ENCODE peak calls at places on chromosome 22, in six cellular contexts. Y, N, D, V, H and Z are unnamed samples.

GRCh38 chr22:44093791-44094190 is 69.7 kb downstream of the PARVB start:
- DNase-seq in Y (no peak), N (no peak), D (no peak), V (no peak), H (no peak), Z (no peak)

GRCh38 chr22:49823289-49824045 is 4.2 kb downstream of the BRD1 start:
- DNase-seq in Y (no peak), N (no peak), D (no peak), V (no peak), H (no peak), Z (no peak)

GRCh38 chr22:36326178-36327161 is 61.3 kb downstream of the MYH9 start:
- DNase-seq in Y (no peak), N (no peak), D (no peak), V (no peak), H (no peak), Z (no peak)

GRCh38 chr22:42330953-42331525 is 60.6 kb upstream of the TCF20 start:
- DNase-seq in Y (no peak), N (peak), D (peak), V (no peak), H (no peak), Z (no peak)

GRCh38 chr22:40606306-40606705 is 30.2 kb downstream of the MRTFA start:
- DNase-seq in Y (no peak), N (no peak), D (no peak), V (no peak), H (no peak), Z (no peak)

GRCh38 chr22:40477683-40478348 is 107.4 kb downstream of the SGSM3 start:
- DNase-seq in Y (no peak), N (no peak), D (no peak), V (no peak), H (no peak), Z (no peak)

GRCh38 chr22:31289335-31289734 is 3.0 kb downstream of the PIK3IP1 start:
- DNase-seq in Y (no peak), N (peak), D (no peak), V (no peak), H (no peak), Z (no peak)

GRCh38 chr22:27416553-27417427 is 384.8 kb downstream of the MN1 start:
- DNase-seq in Y (peak), N (no peak), D (peak), V (no peak), H (peak), Z (peak)

GRCh38 chr22:49965291-49966040 is 4.9 kb downstream of the PIM3 start:
- DNase-seq in Y (no peak), N (no peak), D (peak), V (no peak), H (no peak), Z (peak)

GRCh38 chr22:32448980-32449379 is 15.3 kb downstream of the BPIFC start:
- DNase-seq in Y (peak), N (no peak), D (no peak), V (no peak), H (no peak), Z (no peak)

GRCh38 chr22:40875111-40875510 is 13.2 kb upstream of the DNAJB7 start:
- DNase-seq in Y (no peak), N (no peak), D (no peak), V (no peak), H (no peak), Z (no peak)

GRCh38 chr22:30636226-30637077 is 871 bp downstream of the SLC35E4 start:
- DNase-seq in Y (peak), N (peak), D (peak), V (no peak), H (peak), Z (no peak)

GRCh38 chr22:49765951-49766350 is 61.7 kb downstream of the BRD1 start:
- DNase-seq in Y (no peak), N (no peak), D (no peak), V (no peak), H (no peak), Z (no peak)

GRCh38 chr22:35299217-35299716 is 427 bp upstream of the TOM1 start:
- DNase-seq in Y (no peak), N (peak), D (no peak), V (no peak), H (no peak), Z (peak)

GRCh38 chr22:35966314-35967045 is 62.1 kb downstream of the RBFOX2 start:
- DNase-seq in Y (peak), N (no peak), D (no peak), V (no peak), H (no peak), Z (no peak)

GRCh38 chr22:31122532-31123291 is at the start of gene INPP5J:
- DNase-seq in Y (peak), N (no peak), D (peak), V (peak), H (peak), Z (peak)

GRCh38 chr22:39932918-39933649 is 27.1 kb upstream of the TMA7B start:
- DNase-seq in Y (peak), N (peak), D (peak), V (peak), H (peak), Z (peak)

GRCh38 chr22:23553922-23554870 is 25.9 kb downstream of the IGLL1 start:
- DNase-seq in Y (no peak), N (no peak), D (no peak), V (no peak), H (no peak), Z (no peak)

GRCh38 chr22:35601743-35602633 is 15.1 kb downstream of the MB start:
- DNase-seq in Y (peak), N (no peak), D (no peak), V (no peak), H (no peak), Z (peak)

GRCh38 chr22:27245056-27245455 is 556.5 kb downstream of the MN1 start:
- DNase-seq in Y (no peak), N (no peak), D (no peak), V (no peak), H (no peak), Z (no peak)

GRCh38 chr22:36797988-36798670 is 18.7 kb downstream of the PVALB start:
- DNase-seq in Y (no peak), N (no peak), D (peak), V (no peak), H (peak), Z (no peak)

GRCh38 chr22:23044570-23044969 is 25.7 kb upstream of the GNAZ start:
- DNase-seq in Y (no peak), N (no peak), D (no peak), V (no peak), H (no peak), Z (no peak)

GRCh38 chr22:43529954-43530863 is 118.4 kb downstream of the MPPED1 start:
- DNase-seq in Y (peak), N (no peak), D (no peak), V (no peak), H (no peak), Z (no peak)

GRCh38 chr22:39446239-39446721 is 10.5 kb upstream of the MGAT3 start:
- DNase-seq in Y (no peak), N (peak), D (peak), V (no peak), H (peak), Z (peak)

GRCh38 chr22:49880281-49880680 is 26.6 kb downstream of the ZBED4 start:
- DNase-seq in Y (no peak), N (no peak), D (no peak), V (no peak), H (peak), Z (no peak)

GRCh38 chr22:34847072-34847471 is 218.9 kb upstream of the ISX start:
- DNase-seq in Y (no peak), N (no peak), D (no peak), V (no peak), H (no peak), Z (no peak)

GRCh38 chr22:47125603-47126002 is 363.2 kb downstream of the TBC1D22A start:
- DNase-seq in Y (no peak), N (peak), D (no peak), V (peak), H (peak), Z (no peak)

GRCh38 chr22:37263966-37264887 is 18.1 kb upstream of the CYTH4 start:
- DNase-seq in Y (no peak), N (no peak), D (no peak), V (no peak), H (no peak), Z (no peak)

GRCh38 chr22:42188808-42189447 is 58.3 kb upstream of the CYP2D6 start:
- DNase-seq in Y (peak), N (no peak), D (no peak), V (peak), H (no peak), Z (peak)

GRCh38 chr22:27776410-27776958 is 25.1 kb downstream of the MN1 start:
- DNase-seq in Y (no peak), N (no peak), D (peak), V (no peak), H (peak), Z (no peak)

GRCh38 chr22:35950262-35950661 is 78.4 kb downstream of the RBFOX2 start:
- DNase-seq in Y (no peak), N (no peak), D (peak), V (no peak), H (peak), Z (no peak)

GRCh38 chr22:20811971-20812660 is 38.2 kb downstream of the SERPIND1 start:
- DNase-seq in Y (no peak), N (no peak), D (no peak), V (no peak), H (no peak), Z (no peak)

GRCh38 chr22:48717883-48718817 is 1109.5 kb downstream of the BRD1 start:
- DNase-seq in Y (no peak), N (no peak), D (no peak), V (no peak), H (no peak), Z (no peak)
- TF ChIP-seq EZH2phosphoT487 in Y (no peak), N (no peak), D (no peak), V (no peak), H (no peak), Z (no peak)

DNA sequence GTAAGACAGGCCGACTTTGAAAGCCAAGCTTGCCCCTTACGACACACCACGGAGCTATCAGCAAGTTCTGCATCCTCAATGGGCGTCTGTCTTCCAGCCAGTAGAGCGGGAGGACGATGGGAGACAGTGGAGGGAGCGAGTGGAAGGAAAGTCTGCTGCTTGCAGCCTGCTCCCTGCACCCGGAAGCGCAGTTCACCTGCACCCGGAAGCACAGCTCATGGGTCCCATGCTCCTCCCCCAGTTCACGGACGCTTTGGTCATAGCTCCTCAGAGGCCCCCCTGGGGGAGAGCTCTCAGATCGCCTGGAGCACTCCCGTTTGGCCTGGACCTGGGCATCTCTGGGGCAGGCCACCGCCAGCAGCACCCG is 51.3 kb downstream of the FBLN1 start:
- DNase-seq in Y (no peak), N (peak), D (no peak), V (no peak), H (no peak), Z (no peak)
- TF ChIP-seq CTCF in Y (peak), N (peak), D (no peak), V (no peak), H (peak), Z (no peak)

DNA sequence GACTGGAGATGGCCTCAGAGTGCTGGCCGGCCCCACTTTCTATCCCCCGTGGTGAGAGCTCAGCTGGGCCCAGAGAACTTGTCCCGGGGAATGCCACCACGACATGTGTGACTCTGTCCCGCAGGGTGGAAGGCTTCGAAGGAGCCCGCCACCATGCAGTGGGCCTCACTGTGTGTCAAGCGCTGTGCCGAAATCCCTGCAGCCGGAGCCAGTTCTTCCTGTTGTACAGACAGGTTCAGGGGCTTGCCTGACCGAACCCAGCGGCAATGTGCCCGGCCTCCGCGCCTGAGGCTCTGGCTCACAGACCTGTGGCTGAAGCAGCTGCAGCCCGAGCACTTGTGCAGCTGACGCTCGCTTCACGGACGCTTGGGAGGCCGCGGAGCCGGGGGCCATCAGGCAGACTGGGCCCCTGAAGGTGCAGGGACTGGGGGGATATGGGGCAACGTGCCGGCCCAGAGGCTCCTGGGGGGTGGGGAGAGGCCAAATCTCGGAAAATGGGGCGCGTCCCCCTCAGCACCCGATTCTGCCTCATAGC is 650 bp downstream of the PPM1F start:
- DNase-seq in Y (peak), N (peak), D (peak), V (no peak), H (peak), Z (peak)
- H3K4me3 ChIP-seq in Y (peak), N (peak), D (peak), V (peak), H (peak), Z (peak)

DNA sequence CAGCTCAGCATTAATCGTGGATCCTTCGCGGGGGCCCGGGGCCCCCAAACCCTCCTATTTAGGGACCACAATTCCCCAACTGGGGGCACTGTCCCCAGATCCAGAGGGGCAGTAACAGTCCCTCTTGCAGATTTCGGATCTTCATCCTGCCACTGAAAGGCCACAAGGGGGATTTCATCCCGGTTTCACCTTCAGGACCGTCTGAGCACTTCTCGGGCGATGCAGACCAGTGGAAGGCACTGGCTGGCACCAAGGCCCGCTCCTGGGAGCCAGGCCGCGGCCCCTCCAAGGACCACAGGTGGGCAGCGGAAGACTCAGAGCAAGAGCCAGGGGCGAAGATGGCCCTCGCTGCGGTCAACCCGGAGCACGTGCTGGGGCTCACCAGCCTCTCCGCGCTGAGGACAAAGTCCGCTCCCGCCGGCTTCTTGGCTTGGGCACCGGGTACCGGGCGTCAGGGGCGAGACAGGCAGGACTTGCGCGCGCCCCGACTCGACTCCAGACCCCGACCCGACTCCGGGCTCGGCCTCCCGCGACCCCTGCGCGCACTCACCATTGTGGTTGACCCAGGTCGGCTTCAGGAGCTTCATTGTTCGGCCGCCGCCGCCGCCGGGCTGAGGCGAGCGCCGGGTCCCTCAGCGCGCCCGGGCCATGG is 517 bp downstream of the HIRA start:
- DNase-seq in Y (peak), N (peak), D (peak), V (no peak), H (peak), Z (peak)
- TF ChIP-seq EZH2phosphoT487 in Y (no peak), N (no peak), D (peak), V (no peak), H (no peak), Z (no peak)

GRCh38 chr22:24806663-24807001 is 621 bp downstream of the SGSM1 start:
- DNase-seq in Y (no peak), N (no peak), D (peak), V (no peak), H (peak), Z (peak)

GRCh38 chr22:24807284-24807950 is 1.4 kb downstream of the SGSM1 start:
- DNase-seq in Y (no peak), N (no peak), D (peak), V (no peak), H (peak), Z (peak)

GRCh38 chr22:24805790-24806662 is at the start of gene SGSM1:
- DNase-seq in Y (peak), N (no peak), D (peak), V (peak), H (peak), Z (peak)

GRCh38 chr22:24801906-24802504 is 4.0 kb upstream of the SGSM1 start:
- DNase-seq in Y (no peak), N (no peak), D (no peak), V (no peak), H (no peak), Z (no peak)

DNA sequence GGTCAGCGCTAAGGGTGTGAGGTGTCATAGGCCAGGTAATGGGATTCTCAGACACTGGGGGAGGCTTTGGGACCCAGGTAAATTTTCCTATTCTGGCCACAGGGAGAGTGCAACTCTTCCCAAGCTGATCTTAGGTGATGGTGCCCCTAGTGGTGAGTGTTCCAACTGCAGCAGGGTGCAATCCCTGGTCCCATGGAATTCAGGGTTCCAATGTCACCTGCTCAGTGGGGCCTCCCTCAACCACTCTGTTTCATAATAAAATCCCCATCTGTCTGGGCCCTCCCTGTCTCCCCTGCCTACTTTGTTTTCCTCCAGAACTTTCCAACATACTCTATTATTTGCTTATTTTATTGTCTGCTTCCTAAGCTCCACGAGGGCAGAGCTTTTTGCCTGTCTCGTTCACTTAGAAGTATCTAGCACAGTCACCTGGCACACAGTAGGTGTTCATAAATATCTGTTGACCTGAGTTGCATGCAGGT is 2.9 kb upstream of the SGSM1 start:
- DNase-seq in Y (peak), N (peak), D (peak), V (peak), H (peak), Z (peak)
- TF ChIP-seq CTCF in Y (peak), N (peak), D (peak), V (peak), H (peak), Z (peak)